ENCODE peak calls at places on chromosome 2, in eight cellular contexts. X is endodermal cell; O is stomach; R is CD4-positive, alpha-beta T cell; B is H1; C is OCI-LY7; Q is heart right ventricle; W is A549. A is an unnamed sample. For H3K9me3, the result is how much of the 10 kb centered on the place peaks cover.

GRCh38 chr2:227608469-227609338 is 5.9 kb downstream of the SCYGR3 start:
- DNase-seq in C (no peak), R (no peak), B (no peak), W (no peak), Q (no peak), X (no peak), O (no peak), A (no peak)

GRCh38 chr2:74944987-74945782 is 13.3 kb upstream of the POLE4 start:
- DNase-seq in X (no peak), B (no peak), Q (no peak), C (peak), W (no peak), R (no peak), O (no peak), A (no peak)

GRCh38 chr2:12493031-12493513 is 223.7 kb upstream of the TRIB2 start:
- DNase-seq in X (peak), Q (peak), W (no peak), C (no peak), O (no peak), R (peak), B (no peak), A (peak)

GRCh38 chr2:222973237-222973636 is 78.8 kb upstream of the KCNE4 start:
- DNase-seq in R (no peak), C (no peak), Q (no peak), O (no peak), W (no peak), X (no peak), B (no peak), A (no peak)

GRCh38 chr2:222837643-222838056 is 23.2 kb upstream of the ACSL3 start:
- DNase-seq in W (peak), R (no peak), O (no peak), B (no peak), Q (no peak), X (no peak), C (no peak), A (no peak)

GRCh38 chr2:191601060-191601459 is 76.9 kb upstream of the NABP1 start:
- DNase-seq in W (no peak), R (no peak), X (no peak), C (no peak), B (no peak), Q (no peak), O (no peak), A (peak)

GRCh38 chr2:26583381-26583911 is 57.7 kb downstream of the CIB4 start:
- DNase-seq in C (no peak), W (no peak), B (no peak), R (no peak), Q (no peak), O (no peak), X (peak), A (peak)

GRCh38 chr2:180944372-180944771 is 36.0 kb upstream of the UBE2E3 start:
- DNase-seq in Q (no peak), B (no peak), X (no peak), C (no peak), W (no peak), O (no peak), R (no peak), A (no peak)

GRCh38 chr2:26640781-26641564 is at the start of gene CIB4:
- DNase-seq in Q (no peak), X (peak), W (no peak), O (peak), R (no peak), B (peak), C (no peak), A (peak)

GRCh38 chr2:19580830-19581229 is 222.4 kb upstream of the OSR1 start:
- DNase-seq in B (no peak), R (no peak), C (no peak), O (no peak), W (no peak), Q (peak), X (no peak), A (no peak)

GRCh38 chr2:135688978-135689377 is 52.7 kb upstream of the UBXN4 start:
- DNase-seq in Q (no peak), B (no peak), R (no peak), C (no peak), W (no peak), X (no peak), O (no peak), A (no peak)

GRCh38 chr2:46230115-46230571 is 67.1 kb upstream of the EPAS1 start:
- DNase-seq in W (peak), C (no peak), B (no peak), Q (peak), X (peak), O (no peak), R (no peak), A (peak)

GRCh38 chr2:105961599-105962146 is 217.0 kb downstream of the NCK2 start:
- DNase-seq in X (peak), O (no peak), R (no peak), W (no peak), C (no peak), B (peak), Q (no peak), A (no peak)

GRCh38 chr2:142868281-142868762 is 9.1 kb upstream of the KYNU start:
- DNase-seq in B (no peak), X (no peak), C (no peak), W (peak), Q (peak), O (peak), R (no peak), A (peak)

GRCh38 chr2:203741566-203741965 is 35.1 kb downstream of the CD28 start:
- DNase-seq in W (no peak), B (no peak), R (no peak), O (no peak), Q (no peak), C (peak), X (no peak), A (no peak)

GRCh38 chr2:61340242-61340641 is 130.6 kb downstream of the USP34 start:
- DNase-seq in Q (no peak), O (no peak), B (no peak), W (peak), R (no peak), C (no peak), X (no peak), A (no peak)

DNA sequence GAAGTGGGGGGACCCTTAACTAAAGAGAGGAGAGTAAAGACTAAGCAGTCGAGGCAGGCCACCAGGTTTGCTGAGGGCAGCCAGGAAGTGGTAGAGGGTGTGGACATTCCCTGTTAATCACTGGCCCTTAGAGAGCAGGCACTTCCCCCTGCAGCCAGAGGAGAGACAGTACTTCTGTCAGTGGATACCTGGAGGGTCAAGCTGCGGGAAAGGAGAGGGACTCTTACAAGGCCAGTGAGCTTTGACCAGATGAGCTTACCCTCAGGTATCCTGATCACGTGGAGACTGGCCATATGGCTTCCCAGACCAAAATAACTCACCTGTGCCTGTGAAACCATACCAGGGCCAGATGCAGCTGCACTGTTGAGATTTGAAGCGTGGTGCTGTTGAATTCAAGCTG is 28.6 kb downstream of the ITGA6 start:
- DNase-seq in W (no peak), Q (no peak), C (no peak), X (peak), B (no peak), R (no peak), O (no peak), A (no peak)
- TF ChIP-seq CTCF in W (no peak), Q (no peak), C (no peak), X (peak), B (no peak), R (no peak), O (no peak), A (no peak)

GRCh38 chr2:97678217-97678762 is 8.8 kb downstream of the C2orf92 start:
- DNase-seq in B (no peak), O (no peak), R (no peak), C (no peak), Q (no peak), X (no peak), W (no peak), A (no peak)
- H3K27ac ChIP-seq in B (no peak), O (no peak), R (no peak), C (no peak), Q (no peak), X (no peak), W (no peak), A (no peak)

GRCh38 chr2:160825433-160825832 is 331.8 kb upstream of the RBMS1 start:
- DNase-seq in B (no peak), W (no peak), X (no peak), R (no peak), Q (no peak), O (no peak), C (no peak), A (no peak)
- H3K9me3 ChIP-seq in B (under half), W (under half), X (under half), R (under half), Q (under half), O (under half), C (under half), A (half or more)

GRCh38 chr2:145530653-145531052 is 1010.7 kb upstream of the ZEB2 start:
- DNase-seq in W (no peak), O (no peak), X (no peak), B (no peak), C (no peak), R (no peak), Q (no peak), A (no peak)
- TF ChIP-seq CTCF in W (no peak), O (no peak), X (peak), B (no peak), C (no peak), R (no peak), Q (no peak), A (no peak)

GRCh38 chr2:20583425-20583881 is 67.4 kb downstream of the HS1BP3 start:
- DNase-seq in Q (no peak), C (no peak), R (no peak), O (no peak), W (no peak), X (no peak), B (no peak), A (no peak)
- H3K27ac ChIP-seq in Q (no peak), C (no peak), R (no peak), O (peak), W (peak), X (no peak), B (no peak), A (no peak)

DNA sequence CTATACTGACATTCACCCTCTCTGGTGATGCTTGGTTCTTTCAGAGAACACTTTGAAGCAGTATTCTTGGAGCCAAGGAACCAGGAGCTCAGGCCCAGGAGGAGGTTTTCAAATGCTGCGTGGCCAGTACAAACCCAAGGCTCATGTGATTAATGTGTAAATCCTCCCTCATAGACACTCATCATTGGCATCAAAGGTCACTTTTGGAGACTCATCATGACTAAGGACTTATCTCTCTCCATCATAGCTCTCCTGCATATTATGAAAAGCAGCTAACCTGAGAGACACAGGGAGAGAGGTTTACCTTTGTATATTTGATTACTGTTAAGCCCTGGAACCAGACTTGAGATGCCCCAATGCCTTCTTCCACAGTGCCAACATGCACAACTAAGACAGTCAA is 115.3 kb upstream of the SRD5A2 start:
- DNase-seq in R (no peak), O (no peak), W (peak), C (no peak), B (no peak), Q (no peak), X (no peak), A (no peak)
- H3K9me3 ChIP-seq in R (half or more), O (half or more), W (under half), C (under half), B (half or more), Q (under half), X (half or more), A (under half)

DNA sequence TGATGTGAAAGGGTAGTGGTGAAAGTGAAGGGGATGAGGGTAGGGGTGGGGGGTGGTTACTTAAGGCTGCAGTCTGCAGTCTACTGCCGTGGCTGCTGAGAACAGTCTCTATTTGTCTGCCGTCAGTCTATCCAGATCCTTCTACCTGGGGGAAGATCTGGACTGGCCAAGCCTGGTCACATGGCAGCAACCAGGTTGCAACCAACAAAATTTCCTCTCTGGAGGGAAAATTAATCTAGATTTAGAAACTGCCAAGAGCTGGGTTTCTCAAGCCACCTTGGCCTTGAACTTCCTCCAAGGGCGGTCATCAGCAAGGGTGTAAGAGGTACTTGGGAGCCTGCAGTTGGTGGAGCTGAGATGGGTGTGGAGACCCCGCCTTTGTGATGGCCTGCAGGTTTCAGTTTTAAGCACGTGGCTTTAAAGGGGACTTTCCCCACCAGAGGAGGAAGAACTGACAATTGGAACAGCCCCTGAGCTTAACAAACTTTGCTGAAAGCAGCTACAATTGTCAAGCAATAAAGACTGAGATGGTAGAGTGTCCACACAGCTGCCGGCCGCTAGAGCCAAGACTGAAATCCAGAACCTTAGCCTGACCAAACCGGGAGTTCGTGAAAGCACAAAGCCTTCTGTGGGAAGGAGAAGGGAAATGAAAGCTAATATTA is 31.4 kb upstream of the KCMF1 start:
- DNase-seq in O (peak), B (no peak), W (peak), C (peak), Q (no peak), X (no peak), R (peak), A (peak)
- TF ChIP-seq CTCF in O (no peak), B (no peak), W (no peak), C (no peak), Q (no peak), X (no peak), R (no peak), A (no peak)

GRCh38 chr2:237422309-237422708 is 8.3 kb upstream of the COL6A3 start:
- DNase-seq in O (no peak), X (no peak), C (no peak), R (no peak), Q (no peak), W (no peak), B (no peak), A (no peak)

GRCh38 chr2:237423891-237424290 is 9.9 kb upstream of the COL6A3 start:
- DNase-seq in Q (no peak), O (no peak), B (no peak), X (no peak), W (no peak), C (no peak), R (no peak), A (no peak)

GRCh38 chr2:237418300-237418699 is 4.3 kb upstream of the COL6A3 start:
- DNase-seq in Q (no peak), X (no peak), C (no peak), B (no peak), O (no peak), R (no peak), W (no peak), A (no peak)

GRCh38 chr2:237424544-237424943 is 10.6 kb upstream of the COL6A3 start:
- DNase-seq in C (no peak), W (no peak), X (no peak), B (no peak), Q (no peak), O (no peak), R (no peak), A (no peak)

DNA sequence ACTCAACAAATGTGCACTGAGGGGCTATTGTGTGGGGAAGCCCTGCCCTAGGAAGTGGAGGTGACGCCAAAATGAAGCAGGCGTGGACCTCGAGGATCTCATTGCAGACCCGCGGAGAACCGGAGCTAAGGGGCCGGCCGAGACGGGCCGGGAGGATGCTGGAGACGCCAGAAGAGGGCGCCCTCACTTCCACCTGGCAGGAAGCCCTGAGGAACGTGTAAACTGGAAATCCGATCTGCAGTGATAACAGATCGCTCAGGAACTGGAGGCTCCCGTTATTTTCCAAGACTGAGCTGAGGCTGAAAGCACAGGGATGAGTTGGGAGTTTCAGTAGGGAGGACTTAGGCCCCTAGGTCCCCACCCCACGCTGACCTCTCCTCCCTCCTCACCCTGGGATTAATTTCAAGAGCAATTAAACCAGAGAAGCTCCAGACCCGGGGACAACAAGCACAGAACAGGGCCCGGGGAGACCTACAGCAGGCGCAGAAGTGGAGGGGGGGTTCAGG is 7.6 kb upstream of the COL6A3 start:
- DNase-seq in O (peak), X (peak), B (peak), R (peak), W (peak), Q (peak), C (peak), A (peak)
- H3K27ac ChIP-seq in O (peak), X (no peak), B (no peak), R (no peak), W (peak), Q (peak), C (no peak), A (no peak)

GRCh38 chr2:153588408-153588807 is 109.8 kb upstream of the RPRM start:
- DNase-seq in B (no peak), C (no peak), O (no peak), Q (no peak), W (no peak), X (no peak), R (no peak), A (no peak)
- H3K9me3 ChIP-seq in B (under half), C (under half), O (under half), Q (under half), W (under half), X (half or more), R (under half), A (under half)

A was measured in left lung.